ENCODE peak calls at places on chromosomes 6 and 20, in seven cellular contexts. R is tibial artery, M is fibroblast of lung, J is esophagus squamous epithelium, S is IMR-90, O is breast epithelium, T is choroid plexus epithelial cell. V is an unnamed sample.

GRCh38 chr6:44407951-44408670 is 20.6 kb downstream of the CDC5L start:
- DNase-seq in R (no peak), M (no peak), J (no peak), S (no peak), O (no peak), T (no peak), V (no peak)

GRCh38 chr20:33730946-33731692 is 677 bp upstream of the ZNF341 start:
- DNase-seq in R (no peak), M (no peak), J (no peak), S (no peak), O (no peak), T (no peak), V (no peak)

GRCh38 chr20:37081717-37082289 is 14.0 kb downstream of the RBL1 start:
- DNase-seq in R (no peak), M (peak; percentile 6), J (no peak), S (no peak), O (no peak), T (peak; percentile 52), V (no peak)

GRCh38 chr20:22339091-22339881 is 245.1 kb downstream of the FOXA2 start:
- DNase-seq in R (no peak), M (peak; percentile 80), J (no peak), S (peak; percentile 63), O (no peak), T (peak; percentile 85), V (peak; percentile 15)

GRCh38 chr6:56958481-56958880 is 3.6 kb downstream of the BEND6 start:
- DNase-seq in R (no peak), M (no peak), J (no peak), S (peak; percentile 45), O (no peak), T (no peak), V (no peak)

GRCh38 chr20:12614764-12615163 is 394.0 kb upstream of the SPTLC3 start:
- DNase-seq in R (no peak), M (no peak), J (no peak), S (no peak), O (no peak), T (no peak), V (no peak)

GRCh38 chr6:90478789-90479602 is 107.9 kb downstream of the MAP3K7 start:
- DNase-seq in R (peak; percentile 93), M (peak; percentile 97), J (no peak), S (peak; percentile 95), O (peak; percentile 93), T (peak; percentile 97), V (peak; percentile 70)

GRCh38 chr6:81925201-81925600 is 172.7 kb upstream of the TENT5A start:
- DNase-seq in R (no peak), M (no peak), J (no peak), S (no peak), O (no peak), T (no peak), V (no peak)

GRCh38 chr6:55276745-55277627 is 50.3 kb upstream of the GFRAL start:
- DNase-seq in R (no peak), M (peak; percentile 88), J (no peak), S (peak; percentile 72), O (no peak), T (peak; percentile 90), V (peak; percentile 27)

GRCh38 chr20:60901831-60902230 is 350.2 kb upstream of the CDH4 start:
- DNase-seq in R (no peak), M (no peak), J (no peak), S (no peak), O (no peak), T (no peak), V (no peak)

GRCh38 chr6:37319156-37319555 is 34.6 kb upstream of the RNF8 start:
- DNase-seq in R (no peak), M (no peak), J (no peak), S (no peak), O (no peak), T (no peak), V (no peak)

GRCh38 chr6:145814035-145814500 is 527 bp downstream of the FBXO30 start:
- DNase-seq in R (peak; percentile 69), M (no peak), J (no peak), S (no peak), O (no peak), T (no peak), V (no peak)

GRCh38 chr6:124792386-124792785 is 169.9 kb upstream of the RNF217 start:
- DNase-seq in R (no peak), M (no peak), J (no peak), S (no peak), O (no peak), T (no peak), V (no peak)

GRCh38 chr6:144434308-144434990 is 149.3 kb downstream of the UTRN start:
- DNase-seq in R (no peak), M (peak; percentile 74), J (no peak), S (peak; percentile 88), O (no peak), T (peak; percentile 95), V (peak; percentile 37)

GRCh38 chr6:56730663-56731529 is 88.2 kb upstream of the DST start:
- DNase-seq in R (no peak), M (peak; percentile 66), J (no peak), S (peak; percentile 82), O (no peak), T (peak; percentile 78), V (no peak)

GRCh38 chr20:19885576-19885956 is 127.5 kb downstream of the RIN2 start:
- DNase-seq in R (no peak), M (peak; percentile 17), J (no peak), S (no peak), O (no peak), T (no peak), V (no peak)

GRCh38 chr6:26016326-26017275 is 54.0 kb downstream of the TRIM38 start:
- DNase-seq in R (peak; percentile 67), M (peak; percentile 33), J (no peak), S (peak; percentile 34), O (no peak), T (peak; percentile 40), V (no peak)
- H3K4me3 ChIP-seq in R (peak overlapping the region; percentile 54), M (peak overlapping the region; percentile 8), J (peak overlapping the region; percentile 40), S (peak overlapping the region; percentile 44), O (peak overlapping the region; percentile 49), T (peak overlapping the region; percentile 63), V (peak overlapping the region; percentile 51)

DNA sequence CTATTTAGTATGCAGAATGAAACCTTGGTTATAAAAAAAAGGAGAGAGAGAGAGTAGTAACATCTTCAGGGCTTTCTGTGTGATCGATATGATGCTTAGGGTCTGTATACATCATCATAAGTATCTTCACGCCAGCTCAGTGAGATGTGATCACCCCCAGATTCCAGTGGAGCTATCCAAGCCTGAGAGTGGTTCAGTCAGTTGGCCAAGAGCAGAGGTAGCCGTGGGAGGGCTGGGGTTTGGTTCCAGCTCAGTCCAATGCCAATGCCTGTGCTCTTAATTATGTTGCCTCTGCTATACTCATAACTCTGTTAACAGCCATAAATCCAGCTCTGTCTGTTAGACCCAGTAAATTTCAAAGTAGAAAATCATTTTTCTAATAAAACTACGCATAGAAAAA is 8.7 kb downstream of the CD83 start:
- DNase-seq in R (no peak), M (no peak), J (no peak), S (peak; percentile 12), O (no peak), T (no peak), V (no peak)
- TF ChIP-seq CTCF in R (no peak), M (no peak), J (no peak), S (no peak), O (no peak), T (no peak), V (no peak)

GRCh38 chr6:42879372-42880239 is at the start of gene RPL7L1:
- DNase-seq in R (peak; percentile 91), M (peak; percentile 92), J (peak; percentile 30), S (peak; percentile 87), O (peak; percentile 83), T (peak; percentile 92), V (peak; percentile 58)
- H3K4me3 ChIP-seq in R (peak within 1 kb of the TSS; percentile 58), M (peak within 1 kb of the TSS; percentile 97), J (peak within 1 kb of the TSS; percentile 79), S (peak within 1 kb of the TSS; percentile 69), O (peak within 1 kb of the TSS; percentile 70), T (peak within 1 kb of the TSS; percentile 93), V (peak within 1 kb of the TSS; percentile 99)

GRCh38 chr6:18533793-18534192 is 146.6 kb downstream of the RNF144B start:
- DNase-seq in R (no peak), M (no peak), J (no peak), S (no peak), O (no peak), T (no peak), V (no peak)

GRCh38 chr6:18530201-18530600 is 143.1 kb downstream of the RNF144B start:
- DNase-seq in R (no peak), M (no peak), J (no peak), S (no peak), O (no peak), T (no peak), V (no peak)

GRCh38 chr6:18528084-18528743 is 141.1 kb downstream of the RNF144B start:
- DNase-seq in R (no peak), M (peak; percentile 18), J (no peak), S (peak; percentile 13), O (no peak), T (peak; percentile 41), V (no peak)
- TF ChIP-seq CTCF in R (peak; percentile 27), M (no peak), J (peak; percentile 47), S (peak; percentile 45), O (peak; percentile 31), T (peak; percentile 37), V (no peak)